ENCODE peak calls at places on chromosomes 1 and 21, in nine cellular contexts. One of them, this sample, is unnamed.
A peak's percentile ranks its signal among the peaks of the same experiment; 100 is the strongest.

GRCh38 chr1:101302831-101303511 is 66.2 kb downstream of the S1PR1 start:
- DNase-seq in GM23338: no peak
- DNase-seq in A673: no peak
- DNase-seq in lower lobe of right lung: no peak
- DNase-seq in cardiac muscle cell: no peak
- DNase-seq in B cell: no peak
- DNase-seq in foreskin fibroblast: peak; percentile 66
- DNase-seq in heart left ventricle: no peak
- DNase-seq in fibroblast of the aortic adventitia: peak; percentile 45
- DNase-seq in this sample: no peak

GRCh38 chr1:93964777-93965200 is 55.6 kb upstream of the GCLM start:
- DNase-seq in GM23338: no peak
- DNase-seq in lower lobe of right lung: no peak
- DNase-seq in heart left ventricle: no peak
- DNase-seq in B cell: no peak
- DNase-seq in foreskin fibroblast: peak; percentile 10
- DNase-seq in fibroblast of the aortic adventitia: peak; percentile 90
- DNase-seq in A673: no peak
- DNase-seq in cardiac muscle cell: no peak
- DNase-seq in this sample: no peak

GRCh38 chr1:6580119-6580587 is 359 bp downstream of the ZBTB48 start:
- DNase-seq in fibroblast of the aortic adventitia: no peak
- DNase-seq in lower lobe of right lung: no peak
- DNase-seq in foreskin fibroblast: no peak
- DNase-seq in GM23338: no peak
- DNase-seq in cardiac muscle cell: no peak
- DNase-seq in heart left ventricle: no peak
- DNase-seq in B cell: no peak
- DNase-seq in A673: no peak
- DNase-seq in this sample: peak; percentile 61

GRCh38 chr1:225754940-225755635 is 22.5 kb upstream of the SRP9 start:
- DNase-seq in foreskin fibroblast: peak; percentile 94
- DNase-seq in cardiac muscle cell: no peak
- DNase-seq in fibroblast of the aortic adventitia: peak; percentile 96
- DNase-seq in lower lobe of right lung: no peak
- DNase-seq in A673: no peak
- DNase-seq in GM23338: no peak
- DNase-seq in B cell: no peak
- DNase-seq in heart left ventricle: peak; percentile 48
- DNase-seq in this sample: no peak

GRCh38 chr1:69139007-69139406 is 428.7 kb upstream of the LRRC7 start:
- DNase-seq in lower lobe of right lung: no peak
- DNase-seq in cardiac muscle cell: no peak
- DNase-seq in B cell: no peak
- DNase-seq in GM23338: no peak
- DNase-seq in foreskin fibroblast: no peak
- DNase-seq in A673: no peak
- DNase-seq in fibroblast of the aortic adventitia: peak; percentile 2
- DNase-seq in heart left ventricle: no peak
- DNase-seq in this sample: no peak

GRCh38 chr21:42575111-42575510 is 61.5 kb downstream of the SLC37A1 start:
- DNase-seq in B cell: no peak
- DNase-seq in A673: no peak
- DNase-seq in GM23338: no peak
- DNase-seq in foreskin fibroblast: no peak
- DNase-seq in heart left ventricle: no peak
- DNase-seq in cardiac muscle cell: no peak
- DNase-seq in lower lobe of right lung: peak; percentile 16
- DNase-seq in fibroblast of the aortic adventitia: no peak
- DNase-seq in this sample: no peak

GRCh38 chr1:192538407-192539311 is 36.9 kb upstream of the RGS1 start:
- DNase-seq in cardiac muscle cell: no peak
- DNase-seq in lower lobe of right lung: no peak
- DNase-seq in B cell: peak; percentile 58
- DNase-seq in fibroblast of the aortic adventitia: peak; percentile 67
- DNase-seq in foreskin fibroblast: peak; percentile 35
- DNase-seq in GM23338: no peak
- DNase-seq in A673: no peak
- DNase-seq in heart left ventricle: no peak
- DNase-seq in this sample: no peak

GRCh38 chr1:59236949-59237545 is 59.8 kb upstream of the FGGY start:
- DNase-seq in heart left ventricle: no peak
- DNase-seq in cardiac muscle cell: no peak
- DNase-seq in foreskin fibroblast: no peak
- DNase-seq in lower lobe of right lung: no peak
- DNase-seq in GM23338: no peak
- DNase-seq in B cell: no peak
- DNase-seq in A673: no peak
- DNase-seq in fibroblast of the aortic adventitia: no peak
- DNase-seq in this sample: no peak

GRCh38 chr1:170592591-170593111 is 60.7 kb downstream of the GORAB start:
- DNase-seq in lower lobe of right lung: no peak
- DNase-seq in A673: no peak
- DNase-seq in foreskin fibroblast: no peak
- DNase-seq in heart left ventricle: no peak
- DNase-seq in cardiac muscle cell: no peak
- DNase-seq in GM23338: no peak
- DNase-seq in fibroblast of the aortic adventitia: peak; percentile 45
- DNase-seq in B cell: no peak
- DNase-seq in this sample: no peak

GRCh38 chr1:233512538-233512937 is 101.4 kb upstream of the KCNK1 start:
- DNase-seq in fibroblast of the aortic adventitia: no peak
- DNase-seq in GM23338: no peak
- DNase-seq in heart left ventricle: no peak
- DNase-seq in A673: no peak
- DNase-seq in lower lobe of right lung: no peak
- DNase-seq in cardiac muscle cell: no peak
- DNase-seq in B cell: no peak
- DNase-seq in foreskin fibroblast: no peak
- DNase-seq in this sample: no peak

GRCh38 chr1:3685906-3686305 is 33.6 kb downstream of the TP73 start:
- DNase-seq in A673: no peak
- DNase-seq in GM23338: no peak
- DNase-seq in lower lobe of right lung: no peak
- DNase-seq in fibroblast of the aortic adventitia: no peak
- DNase-seq in cardiac muscle cell: no peak
- DNase-seq in B cell: no peak
- DNase-seq in foreskin fibroblast: no peak
- DNase-seq in heart left ventricle: no peak
- DNase-seq in this sample: no peak

GRCh38 chr21:26587621-26588260 is 14.7 kb upstream of the CYYR1 start:
- DNase-seq in heart left ventricle: no peak
- DNase-seq in cardiac muscle cell: no peak
- DNase-seq in lower lobe of right lung: no peak
- DNase-seq in foreskin fibroblast: peak; percentile 75
- DNase-seq in GM23338: no peak
- DNase-seq in B cell: no peak
- DNase-seq in A673: peak; percentile 58
- DNase-seq in fibroblast of the aortic adventitia: peak; percentile 90
- DNase-seq in this sample: no peak

GRCh38 chr1:241579434-241579833 is 47.3 kb downstream of the KMO start:
- DNase-seq in lower lobe of right lung: peak; percentile 62
- DNase-seq in fibroblast of the aortic adventitia: no peak
- DNase-seq in GM23338: no peak
- DNase-seq in B cell: no peak
- DNase-seq in heart left ventricle: no peak
- DNase-seq in A673: no peak
- DNase-seq in foreskin fibroblast: no peak
- DNase-seq in cardiac muscle cell: no peak
- DNase-seq in this sample: no peak

GRCh38 chr1:61120307-61120840 is 38.0 kb downstream of the NFIA start:
- DNase-seq in GM23338: no peak
- DNase-seq in fibroblast of the aortic adventitia: peak; percentile 47
- DNase-seq in A673: no peak
- DNase-seq in cardiac muscle cell: no peak
- DNase-seq in heart left ventricle: no peak
- DNase-seq in B cell: no peak
- DNase-seq in lower lobe of right lung: no peak
- DNase-seq in foreskin fibroblast: no peak
- DNase-seq in this sample: no peak

GRCh38 chr1:53572061-53572801 is 113.0 kb downstream of the DMRTB1 start:
- DNase-seq in lower lobe of right lung: no peak
- DNase-seq in cardiac muscle cell: peak; percentile 87
- DNase-seq in A673: peak; percentile 73
- DNase-seq in foreskin fibroblast: peak; percentile 89
- DNase-seq in fibroblast of the aortic adventitia: peak; percentile 25
- DNase-seq in heart left ventricle: no peak
- DNase-seq in GM23338: no peak
- DNase-seq in B cell: no peak
- DNase-seq in this sample: peak; percentile 17

GRCh38 chr1:76239470-76239918 is 164.9 kb downstream of the ST6GALNAC3 start:
- DNase-seq in B cell: no peak
- DNase-seq in foreskin fibroblast: no peak
- DNase-seq in fibroblast of the aortic adventitia: no peak
- DNase-seq in cardiac muscle cell: no peak
- DNase-seq in GM23338: peak; percentile 36
- DNase-seq in heart left ventricle: no peak
- DNase-seq in lower lobe of right lung: no peak
- DNase-seq in A673: no peak
- DNase-seq in this sample: no peak

GRCh38 chr1:181310560-181310959 is 172.8 kb upstream of the CACNA1E start:
- DNase-seq in cardiac muscle cell: no peak
- DNase-seq in A673: no peak
- DNase-seq in fibroblast of the aortic adventitia: no peak
- DNase-seq in lower lobe of right lung: no peak
- DNase-seq in heart left ventricle: no peak
- DNase-seq in GM23338: no peak
- DNase-seq in foreskin fibroblast: no peak
- DNase-seq in B cell: no peak
- DNase-seq in this sample: no peak

GRCh38 chr1:151443846-151444790 is 15.2 kb downstream of the POGZ start:
- DNase-seq in foreskin fibroblast: peak; percentile 92
- DNase-seq in A673: peak; percentile 87
- DNase-seq in GM23338: peak; percentile 89
- DNase-seq in cardiac muscle cell: peak; percentile 78
- DNase-seq in lower lobe of right lung: no peak
- DNase-seq in B cell: peak; percentile 75
- DNase-seq in heart left ventricle: peak; percentile 39
- DNase-seq in fibroblast of the aortic adventitia: peak; percentile 88
- DNase-seq in this sample: peak; percentile 51

DNA sequence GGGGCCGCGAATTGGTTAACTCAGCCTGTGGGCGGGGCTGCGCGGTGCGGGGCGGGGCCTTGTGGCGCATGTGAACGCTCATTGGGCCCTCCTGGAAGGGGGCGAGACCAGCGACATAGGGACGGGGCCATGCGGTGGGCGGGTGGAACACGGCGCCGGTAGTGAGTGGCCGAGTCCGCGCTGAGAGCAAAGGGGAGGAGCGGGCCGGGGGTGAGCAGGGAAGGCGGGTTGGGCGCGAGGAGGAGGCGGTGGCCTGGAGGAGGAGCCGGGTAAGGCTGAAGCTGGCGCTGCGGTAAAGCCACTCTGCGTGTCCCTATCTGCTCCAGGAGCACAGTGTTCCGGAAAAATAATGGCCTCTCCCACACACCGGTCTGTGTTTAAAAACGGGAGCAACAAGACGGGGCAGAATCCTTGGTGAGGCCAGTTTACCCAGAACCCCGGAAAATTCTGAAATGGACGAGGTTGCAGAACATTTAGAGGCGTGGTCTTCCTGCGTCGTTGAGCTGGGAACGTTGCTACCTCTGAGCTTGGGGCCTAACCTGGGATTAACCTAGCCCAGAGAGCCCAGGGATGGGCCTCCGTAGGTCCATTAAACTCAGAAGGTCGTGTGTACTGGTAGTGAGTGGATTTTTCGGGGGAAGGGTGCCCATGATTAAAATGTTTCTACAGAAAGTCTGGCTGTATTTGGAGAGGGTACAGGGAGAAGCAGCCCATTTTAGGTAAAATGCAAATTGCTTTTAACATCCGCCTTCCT is 533 bp upstream of the CTNNBIP1 start:
- DNase-seq in fibroblast of the aortic adventitia: peak; percentile 98
- DNase-seq in cardiac muscle cell: peak; percentile 99
- DNase-seq in B cell: peak; percentile 99
- DNase-seq in foreskin fibroblast: peak; percentile 100
- DNase-seq in A673: peak; percentile 100
- DNase-seq in heart left ventricle: peak; percentile 100
- DNase-seq in GM23338: peak; percentile 99
- DNase-seq in lower lobe of right lung: peak; percentile 100
- DNase-seq in this sample: peak; percentile 100
- TF ChIP-seq CTCF in fibroblast of the aortic adventitia: no peak
- TF ChIP-seq CTCF in cardiac muscle cell: no peak
- TF ChIP-seq CTCF in B cell: no peak
- TF ChIP-seq CTCF in foreskin fibroblast: no peak
- TF ChIP-seq CTCF in A673: no peak
- TF ChIP-seq CTCF in heart left ventricle: no peak
- TF ChIP-seq CTCF in GM23338: no peak
- TF ChIP-seq CTCF in lower lobe of right lung: no peak
- TF ChIP-seq CTCF in this sample: no peak

GRCh38 chr1:154186177-154186576 is 5.7 kb downstream of the TPM3 start:
- DNase-seq in cardiac muscle cell: peak; percentile 52
- DNase-seq in heart left ventricle: no peak
- DNase-seq in fibroblast of the aortic adventitia: peak; percentile 42
- DNase-seq in GM23338: peak; percentile 79
- DNase-seq in foreskin fibroblast: peak; percentile 72
- DNase-seq in lower lobe of right lung: peak; percentile 73
- DNase-seq in B cell: peak; percentile 60
- DNase-seq in A673: peak; percentile 70
- DNase-seq in this sample: no peak
- TF ChIP-seq CTCF in cardiac muscle cell: peak; percentile 50
- TF ChIP-seq CTCF in heart left ventricle: peak; percentile 47
- TF ChIP-seq CTCF in fibroblast of the aortic adventitia: peak; percentile 35
- TF ChIP-seq CTCF in GM23338: peak; percentile 73
- TF ChIP-seq CTCF in foreskin fibroblast: peak; percentile 20
- TF ChIP-seq CTCF in lower lobe of right lung: peak; percentile 57
- TF ChIP-seq CTCF in B cell: peak; percentile 63
- TF ChIP-seq CTCF in A673: peak; percentile 58
- TF ChIP-seq CTCF in this sample: peak; percentile 84

GRCh38 chr1:195951313-195951712 is 656.9 kb downstream of the KCNT2 start:
- DNase-seq in A673: no peak
- DNase-seq in fibroblast of the aortic adventitia: no peak
- DNase-seq in B cell: no peak
- DNase-seq in heart left ventricle: no peak
- DNase-seq in lower lobe of right lung: no peak
- DNase-seq in GM23338: no peak
- DNase-seq in foreskin fibroblast: no peak
- DNase-seq in cardiac muscle cell: no peak
- DNase-seq in this sample: no peak

GRCh38 chr1:195946500-195946899 is 661.7 kb downstream of the KCNT2 start:
- DNase-seq in B cell: no peak
- DNase-seq in heart left ventricle: no peak
- DNase-seq in fibroblast of the aortic adventitia: no peak
- DNase-seq in cardiac muscle cell: no peak
- DNase-seq in GM23338: no peak
- DNase-seq in foreskin fibroblast: no peak
- DNase-seq in A673: no peak
- DNase-seq in lower lobe of right lung: no peak
- DNase-seq in this sample: no peak

GRCh38 chr1:195948123-195948895 is 659.9 kb downstream of the KCNT2 start:
- DNase-seq in lower lobe of right lung: no peak
- DNase-seq in foreskin fibroblast: no peak
- DNase-seq in A673: no peak
- DNase-seq in heart left ventricle: no peak
- DNase-seq in B cell: no peak
- DNase-seq in cardiac muscle cell: no peak
- DNase-seq in fibroblast of the aortic adventitia: no peak
- DNase-seq in GM23338: no peak
- DNase-seq in this sample: no peak
- TF ChIP-seq CTCF in lower lobe of right lung: no peak
- TF ChIP-seq CTCF in foreskin fibroblast: no peak
- TF ChIP-seq CTCF in A673: no peak
- TF ChIP-seq CTCF in heart left ventricle: no peak
- TF ChIP-seq CTCF in B cell: no peak
- TF ChIP-seq CTCF in cardiac muscle cell: no peak
- TF ChIP-seq CTCF in fibroblast of the aortic adventitia: no peak
- TF ChIP-seq CTCF in GM23338: no peak
- TF ChIP-seq CTCF in this sample: no peak

GRCh38 chr1:156281281-156282142 is 1.1 kb downstream of the SMG5 start:
- DNase-seq in A673: peak; percentile 78
- DNase-seq in foreskin fibroblast: peak; percentile 67
- DNase-seq in lower lobe of right lung: no peak
- DNase-seq in fibroblast of the aortic adventitia: peak; percentile 45
- DNase-seq in GM23338: peak; percentile 18
- DNase-seq in B cell: peak; percentile 40
- DNase-seq in heart left ventricle: peak; percentile 71
- DNase-seq in cardiac muscle cell: peak; percentile 86
- DNase-seq in this sample: no peak
- TF ChIP-seq CTCF in A673: no peak
- TF ChIP-seq CTCF in foreskin fibroblast: no peak
- TF ChIP-seq CTCF in lower lobe of right lung: no peak
- TF ChIP-seq CTCF in fibroblast of the aortic adventitia: no peak
- TF ChIP-seq CTCF in GM23338: no peak
- TF ChIP-seq CTCF in B cell: no peak
- TF ChIP-seq CTCF in heart left ventricle: no peak
- TF ChIP-seq CTCF in cardiac muscle cell: peak; percentile 17
- TF ChIP-seq CTCF in this sample: no peak